ENCODE peak calls at places on chromosomes 3 and 15, in nine cellular contexts. Q is A549; P is psoas muscle; L is stomach; N is GM23338; E is keratinocyte; J is effector memory CD4-positive, alpha-beta T cell; G is mesendoderm; V is testis. R is an unnamed sample.

GRCh38 chr15:39553947-39554731 is 26.7 kb upstream of the THBS1 start:
- DNase-seq in J (no peak), Q (no peak), P (no peak), G (no peak), N (no peak), V (no peak), E (no peak), L (no peak), R (no peak)

GRCh38 chr3:128498901-128499530 is 6.0 kb upstream of the GATA2 start:
- DNase-seq in V (peak), E (no peak), P (no peak), J (no peak), L (no peak), G (no peak), N (no peak), Q (no peak), R (peak)

GRCh38 chr3:158539414-158540014 is 31.5 kb upstream of the MLF1 start:
- DNase-seq in P (no peak), V (peak), N (peak), L (peak), J (peak), E (peak), G (peak), Q (peak), R (peak)

GRCh38 chr15:22786868-22787698 is 639 bp downstream of the NIPA1 start:
- DNase-seq in L (peak), G (peak), E (no peak), J (no peak), V (peak), N (peak), P (no peak), Q (peak), R (peak)

GRCh38 chr3:193660698-193661400 is 67.8 kb downstream of the OPA1 start:
- DNase-seq in Q (no peak), G (no peak), N (peak), J (no peak), V (no peak), P (no peak), L (no peak), E (no peak), R (no peak)

GRCh38 chr3:141782386-141782932 is 19.3 kb downstream of the GRK7 start:
- DNase-seq in P (no peak), J (no peak), L (no peak), N (peak), V (no peak), E (no peak), G (peak), Q (peak), R (peak)

GRCh38 chr3:63390831-63391230 is 112.7 kb downstream of the SYNPR start:
- DNase-seq in P (no peak), Q (no peak), V (no peak), G (no peak), L (no peak), E (no peak), N (no peak), J (no peak), R (no peak)

GRCh38 chr15:51403946-51404695 is 62.7 kb downstream of the GLDN start:
- DNase-seq in Q (no peak), E (no peak), P (no peak), L (no peak), G (no peak), N (no peak), V (no peak), J (no peak), R (peak)

GRCh38 chr15:38029741-38030140 is 95.3 kb downstream of the TMCO5A start:
- DNase-seq in L (no peak), Q (no peak), E (no peak), V (no peak), P (no peak), G (no peak), J (no peak), N (no peak), R (no peak)

GRCh38 chr3:65777050-65777449 is 261.7 kb downstream of the MAGI1 start:
- DNase-seq in G (no peak), P (no peak), Q (no peak), N (no peak), V (no peak), E (no peak), L (no peak), J (no peak), R (no peak)

GRCh38 chr3:186207515-186207914 is 98.6 kb upstream of the ETV5 start:
- DNase-seq in J (no peak), G (no peak), L (no peak), V (no peak), Q (no peak), P (no peak), E (no peak), N (no peak), R (no peak)

GRCh38 chr3:23203651-23204111 is 554 bp downstream of the UBE2E2 start:
- DNase-seq in P (peak), J (no peak), E (no peak), V (peak), Q (no peak), G (no peak), L (no peak), N (peak), R (no peak)

GRCh38 chr3:38562467-38562925 is 66.4 kb downstream of the EXOG start:
- DNase-seq in E (no peak), Q (no peak), L (no peak), V (no peak), P (peak), J (no peak), N (no peak), G (no peak), R (peak)

GRCh38 chr3:160941885-160942494 is 163.2 kb downstream of the B3GALNT1 start:
- DNase-seq in N (peak), J (peak), P (no peak), E (peak), G (peak), L (peak), Q (peak), V (peak), R (peak)

GRCh38 chr3:126528419-126528799 is 4.5 kb downstream of the CHST13 start:
- DNase-seq in E (no peak), Q (no peak), J (no peak), N (no peak), G (no peak), V (no peak), P (peak), L (no peak), R (no peak)

GRCh38 chr3:10173926-10174435 is 9.3 kb downstream of the IRAK2 start:
- DNase-seq in Q (peak), N (no peak), L (peak), J (no peak), P (peak), V (peak), E (no peak), G (no peak), R (no peak)

GRCh38 chr15:88657326-88658069 is 18.7 kb downstream of the ISG20 start:
- DNase-seq in L (peak), P (no peak), E (no peak), N (peak), V (peak), J (no peak), G (peak), Q (peak), R (peak)

GRCh38 chr3:193830791-193831191 is 237.8 kb downstream of the OPA1 start:
- DNase-seq in G (no peak), P (no peak), N (no peak), J (no peak), V (no peak), L (no peak), E (peak), Q (no peak), R (no peak)

GRCh38 chr15:89777821-89778380 is 1.8 kb downstream of the MESP2 start:
- DNase-seq in N (no peak), L (no peak), G (no peak), P (no peak), E (no peak), V (no peak), Q (no peak), J (no peak), R (no peak)

GRCh38 chr3:184172681-184173373 is 1.8 kb upstream of the AP2M1 start:
- DNase-seq in J (no peak), V (no peak), Q (no peak), N (no peak), G (no peak), L (no peak), P (no peak), E (no peak), R (peak)

GRCh38 chr3:146559388-146559787 is 15.0 kb upstream of the PLSCR1 start:
- DNase-seq in Q (no peak), E (no peak), L (no peak), G (no peak), V (no peak), N (no peak), P (no peak), J (no peak), R (no peak)

GRCh38 chr15:44713006-44713966 is 2.0 kb downstream of the B2M start:
- DNase-seq in L (no peak), G (peak), J (no peak), N (peak), E (no peak), P (no peak), Q (peak), V (no peak), R (no peak)
- H3K4me3 ChIP-seq in L (peak), G (no peak), J (peak), N (peak), E (peak), P (peak), Q (peak), V (peak), R (no peak)

GRCh38 chr15:41512078-41512394 is 1.6 kb downstream of the LTK start:
- DNase-seq in N (peak), J (no peak), P (no peak), E (no peak), L (no peak), G (no peak), Q (no peak), V (no peak), R (peak)

GRCh38 chr15:41510728-41511127 is 2.9 kb downstream of the LTK start:
- DNase-seq in J (no peak), L (no peak), E (no peak), P (no peak), N (no peak), Q (no peak), V (no peak), G (no peak), R (no peak)

GRCh38 chr15:41511331-41512077 is 2.1 kb downstream of the LTK start:
- DNase-seq in G (no peak), E (no peak), P (no peak), L (peak), Q (no peak), N (peak), J (no peak), V (no peak), R (peak)

GRCh38 chr15:41513282-41514227 is at the start of gene LTK:
- DNase-seq in Q (no peak), V (peak), P (no peak), G (peak), J (no peak), L (no peak), E (no peak), N (peak), R (peak)

DNA sequence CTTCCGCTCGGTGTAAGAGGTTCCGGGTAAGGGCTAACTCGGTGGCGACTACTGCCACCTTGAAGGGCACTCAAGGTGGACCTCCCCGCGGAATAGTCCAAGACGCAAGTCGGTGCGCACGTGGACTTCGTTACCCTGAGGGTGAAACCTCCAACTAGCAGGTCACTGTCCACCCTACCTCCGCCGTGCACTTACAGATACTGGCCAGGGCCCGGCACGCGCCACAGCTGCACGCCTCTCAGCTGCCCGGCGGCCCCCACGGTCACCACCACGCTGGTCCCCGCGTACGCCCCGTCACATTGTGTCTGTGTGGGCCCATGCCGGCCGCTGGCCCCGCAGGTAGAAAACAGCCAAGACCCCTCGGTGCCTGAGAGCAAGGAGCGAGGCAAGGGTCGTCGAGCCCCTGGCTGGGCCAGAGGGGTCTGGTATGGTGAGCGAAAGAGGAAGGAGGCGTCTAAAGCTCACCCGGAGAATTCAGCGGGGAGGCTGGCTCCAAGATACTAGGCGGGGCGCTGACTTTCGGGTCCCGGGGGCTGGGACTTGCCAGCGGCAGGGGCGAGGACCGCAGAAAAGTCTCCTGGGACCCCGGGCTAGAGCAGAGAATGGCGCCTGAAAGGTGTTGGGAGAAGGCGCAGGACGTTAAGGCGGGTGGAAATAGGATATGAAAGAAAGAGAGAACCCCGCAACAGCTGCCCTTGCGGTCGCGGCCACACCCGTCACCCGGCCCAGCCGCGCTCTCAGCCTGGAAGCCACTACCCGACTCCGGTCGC is 930 bp downstream of the LTK start:
- DNase-seq in G (no peak), J (no peak), L (peak), P (no peak), N (peak), V (peak), E (no peak), Q (no peak), R (no peak)
- H3K27ac ChIP-seq in G (no peak), J (no peak), L (no peak), P (no peak), N (no peak), V (no peak), E (no peak), Q (no peak), R (no peak)

GRCh38 chr3:16303037-16303436 is 38.0 kb downstream of the OXNAD1 start:
- DNase-seq in E (no peak), P (no peak), Q (no peak), N (no peak), J (no peak), L (no peak), G (no peak), V (no peak), R (no peak)

GRCh38 chr3:16300282-16300681 is 35.3 kb downstream of the OXNAD1 start:
- DNase-seq in N (no peak), V (no peak), P (no peak), J (no peak), L (no peak), G (no peak), Q (no peak), E (no peak), R (no peak)

GRCh38 chr3:16300881-16301359 is 35.9 kb downstream of the OXNAD1 start:
- DNase-seq in J (peak), V (no peak), Q (no peak), N (no peak), G (no peak), P (no peak), E (no peak), L (no peak), R (no peak)

GRCh38 chr3:16301490-16301889 is 36.5 kb downstream of the OXNAD1 start:
- DNase-seq in Q (no peak), V (no peak), J (no peak), E (no peak), N (peak), L (no peak), P (no peak), G (no peak), R (no peak)

DNA sequence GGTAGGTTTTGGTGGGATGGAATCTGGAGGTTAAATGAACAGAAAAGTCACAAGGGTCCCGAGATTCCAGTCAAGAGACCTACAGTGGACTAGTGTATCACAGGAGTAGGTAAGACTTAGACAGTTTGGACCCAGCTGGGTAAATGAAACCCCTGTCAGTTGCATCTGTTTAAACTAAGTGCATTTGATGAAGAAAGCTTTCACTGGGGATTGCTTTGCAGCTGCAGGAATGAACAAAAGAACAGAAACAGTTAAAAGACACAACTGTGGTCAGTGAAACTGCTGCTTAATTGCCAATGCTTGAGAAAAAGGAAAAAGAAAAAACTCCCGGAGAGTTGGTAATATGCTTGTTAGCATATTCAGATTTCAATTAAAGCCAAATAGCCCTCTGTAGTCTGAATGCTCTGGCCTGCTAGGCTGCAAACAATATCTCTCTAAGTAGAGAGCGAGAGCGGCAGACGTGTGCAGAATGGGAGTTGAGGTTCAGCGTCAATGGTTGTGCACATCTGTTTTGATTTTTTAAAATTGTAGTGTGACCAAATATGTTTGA is 37.1 kb downstream of the OXNAD1 start:
- DNase-seq in E (no peak), N (peak), P (no peak), Q (no peak), G (no peak), V (no peak), L (no peak), J (no peak), R (no peak)
- H3K4me3 ChIP-seq in E (no peak), N (peak), P (no peak), Q (no peak), G (no peak), V (no peak), L (no peak), J (peak), R (no peak)

DNA sequence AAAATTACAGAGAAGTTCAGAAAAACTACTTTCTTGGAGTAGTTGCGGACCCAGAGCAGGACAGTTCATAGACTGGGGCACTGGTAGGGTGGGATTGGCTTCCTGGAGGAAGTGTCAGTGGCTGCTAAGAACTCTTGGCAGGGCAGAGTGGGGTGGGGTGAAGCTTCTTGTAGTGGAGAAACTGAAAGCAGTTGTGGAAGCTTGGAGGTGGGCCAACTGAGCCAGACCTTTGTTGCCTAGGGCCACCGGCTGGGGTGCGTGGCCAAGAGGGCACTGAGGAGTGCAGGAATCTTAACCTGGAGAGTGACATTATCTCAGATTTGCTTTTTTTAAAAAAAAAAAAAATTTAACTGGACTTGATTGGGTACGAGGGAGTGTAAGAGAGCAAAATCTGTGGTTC is 3.2 kb downstream of the KAT2B start:
- DNase-seq in G (no peak), Q (no peak), E (no peak), J (peak), P (peak), L (peak), V (peak), N (no peak), R (no peak)
- H3K27ac ChIP-seq in G (no peak), Q (no peak), E (no peak), J (peak), P (peak), L (peak), V (no peak), N (no peak), R (no peak)

GRCh38 chr15:52642386-52643361 is 36.5 kb downstream of the ATOSA start:
- DNase-seq in J (no peak), P (no peak), N (no peak), E (no peak), V (peak), G (no peak), Q (no peak), L (no peak), R (no peak)

GRCh38 chr15:52651868-52652267 is 27.3 kb downstream of the ATOSA start:
- DNase-seq in E (no peak), G (peak), Q (peak), V (peak), P (peak), L (peak), J (peak), N (peak), R (peak)

GRCh38 chr15:52651114-52651513 is 28.1 kb downstream of the ATOSA start:
- DNase-seq in J (no peak), N (no peak), Q (no peak), G (no peak), E (no peak), L (no peak), P (no peak), V (no peak), R (no peak)

GRCh38 chr15:52649686-52650085 is 29.5 kb downstream of the ATOSA start:
- DNase-seq in V (no peak), Q (no peak), P (no peak), L (no peak), G (no peak), J (no peak), N (no peak), E (no peak), R (no peak)

DNA sequence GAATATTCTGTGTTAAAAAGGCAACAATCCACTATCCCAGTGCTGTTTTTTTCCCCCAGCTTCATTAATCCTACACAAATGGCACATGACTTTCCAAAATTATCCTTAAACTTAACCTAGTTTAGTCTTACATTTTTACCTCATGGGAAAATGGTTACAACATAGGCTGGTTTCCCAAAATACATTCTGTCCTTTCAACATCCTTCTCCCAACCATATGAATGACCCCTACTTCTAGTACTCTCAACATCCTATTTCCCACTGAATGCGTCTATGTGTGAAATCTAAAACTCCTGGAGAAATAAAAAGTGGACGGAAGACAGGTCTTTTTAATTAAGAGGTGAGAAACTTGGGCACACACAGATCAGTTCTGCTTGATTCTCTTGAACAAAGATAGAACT is 33.3 kb downstream of the ATOSA start:
- DNase-seq in Q (no peak), P (no peak), N (no peak), G (no peak), E (no peak), J (no peak), V (no peak), L (no peak), R (no peak)
- H3K4me3 ChIP-seq in Q (no peak), P (no peak), N (no peak), G (no peak), E (no peak), J (no peak), V (no peak), L (no peak), R (no peak)

GRCh38 chr15:98651581-98652220 is 3.4 kb downstream of the IGF1R start:
- DNase-seq in L (no peak), Q (peak), V (peak), E (no peak), J (no peak), N (no peak), G (peak), P (no peak), R (peak)
- H3K27ac ChIP-seq in L (peak), Q (peak), V (peak), E (peak), J (peak), N (peak), G (peak), P (peak), R (peak)

GRCh38 chr15:40647523-40647922 is 47.5 kb upstream of the RAD51 start:
- DNase-seq in P (no peak), J (no peak), L (no peak), N (no peak), G (peak), E (no peak), V (no peak), Q (no peak), R (no peak)

GRCh38 chr15:40650479-40650878 is 44.5 kb upstream of the RAD51 start:
- DNase-seq in L (no peak), E (no peak), G (peak), V (no peak), P (no peak), Q (no peak), J (no peak), N (no peak), R (no peak)
- H3K4me3 ChIP-seq in L (no peak), E (no peak), G (no peak), V (no peak), P (no peak), Q (no peak), J (no peak), N (no peak), R (peak)

GRCh38 chr3:191074511-191074910 is 124.5 kb upstream of the OSTN start:
- DNase-seq in P (no peak), N (no peak), L (no peak), G (no peak), Q (no peak), J (no peak), E (no peak), V (no peak), R (no peak)

GRCh38 chr3:191076903-191077552 is 122.0 kb upstream of the OSTN start:
- DNase-seq in Q (no peak), E (no peak), J (no peak), N (no peak), V (no peak), P (no peak), G (no peak), L (no peak), R (no peak)
- H3K27ac ChIP-seq in Q (no peak), E (no peak), J (no peak), N (no peak), V (no peak), P (no peak), G (no peak), L (no peak), R (no peak)